ENCODE peak calls at places on chromosome 1, in four cellular contexts. One of them, this sample, is unnamed.

GRCh38 chr1:39927538-39927937 is 25.8 kb upstream of the MYCL start:
- DNase-seq in CD8-positive, alpha-beta memory T cell: no peak
- DNase-seq in prostate gland: no peak
- DNase-seq in esophagus squamous epithelium: no peak
- DNase-seq in this sample: no peak

GRCh38 chr1:49841767-49842166 is 182.0 kb downstream of the AGBL4 start:
- DNase-seq in prostate gland: no peak
- DNase-seq in esophagus squamous epithelium: no peak
- DNase-seq in CD8-positive, alpha-beta memory T cell: no peak
- DNase-seq in this sample: no peak

GRCh38 chr1:228404107-228404720 is 2.4 kb downstream of the TRIM11 start:
- DNase-seq in prostate gland: no peak
- DNase-seq in CD8-positive, alpha-beta memory T cell: no peak
- DNase-seq in esophagus squamous epithelium: no peak
- DNase-seq in this sample: no peak

GRCh38 chr1:145912128-145912641 is 2.3 kb upstream of the ITGA10 start:
- DNase-seq in CD8-positive, alpha-beta memory T cell: no peak
- DNase-seq in esophagus squamous epithelium: no peak
- DNase-seq in prostate gland: no peak
- DNase-seq in this sample: no peak

GRCh38 chr1:29554208-29554778 is 318.0 kb downstream of the PTPRU start:
- DNase-seq in esophagus squamous epithelium: no peak
- DNase-seq in prostate gland: no peak
- DNase-seq in CD8-positive, alpha-beta memory T cell: no peak
- DNase-seq in this sample: peak; percentile 18

GRCh38 chr1:1433804-1434130 is 1.7 kb upstream of the VWA1 start:
- DNase-seq in CD8-positive, alpha-beta memory T cell: no peak
- DNase-seq in prostate gland: no peak
- DNase-seq in esophagus squamous epithelium: no peak
- DNase-seq in this sample: no peak

GRCh38 chr1:113692342-113692741 is 66.9 kb downstream of the PHTF1 start:
- DNase-seq in prostate gland: no peak
- DNase-seq in esophagus squamous epithelium: no peak
- DNase-seq in CD8-positive, alpha-beta memory T cell: no peak
- DNase-seq in this sample: no peak

GRCh38 chr1:23483327-23484252 is at the start of gene ASAP3:
- DNase-seq in CD8-positive, alpha-beta memory T cell: peak; percentile 60
- DNase-seq in prostate gland: peak; percentile 45
- DNase-seq in esophagus squamous epithelium: no peak
- DNase-seq in this sample: no peak

GRCh38 chr1:241641748-241642592 is 1.8 kb upstream of the CHML start:
- DNase-seq in prostate gland: no peak
- DNase-seq in CD8-positive, alpha-beta memory T cell: no peak
- DNase-seq in esophagus squamous epithelium: no peak
- DNase-seq in this sample: no peak

GRCh38 chr1:162976628-162977027 is 92.5 kb upstream of the RGS4 start:
- DNase-seq in CD8-positive, alpha-beta memory T cell: no peak
- DNase-seq in prostate gland: no peak
- DNase-seq in esophagus squamous epithelium: no peak
- DNase-seq in this sample: no peak

GRCh38 chr1:44348046-44348628 is 6.9 kb downstream of the ERI3 start:
- DNase-seq in esophagus squamous epithelium: no peak
- DNase-seq in CD8-positive, alpha-beta memory T cell: no peak
- DNase-seq in prostate gland: no peak
- DNase-seq in this sample: no peak

GRCh38 chr1:58981392-58981791 is 197.5 kb upstream of the JUN start:
- DNase-seq in esophagus squamous epithelium: no peak
- DNase-seq in CD8-positive, alpha-beta memory T cell: no peak
- DNase-seq in prostate gland: no peak
- DNase-seq in this sample: no peak

GRCh38 chr1:192810253-192810880 is 1.5 kb downstream of the RGS2 start:
- DNase-seq in esophagus squamous epithelium: no peak
- DNase-seq in CD8-positive, alpha-beta memory T cell: no peak
- DNase-seq in prostate gland: peak; percentile 12
- DNase-seq in this sample: no peak

GRCh38 chr1:116870322-116870721 is 39.4 kb upstream of the PTGFRN start:
- DNase-seq in CD8-positive, alpha-beta memory T cell: no peak
- DNase-seq in esophagus squamous epithelium: no peak
- DNase-seq in prostate gland: no peak
- DNase-seq in this sample: no peak

GRCh38 chr1:110593905-110594304 is 12.3 kb downstream of the KCNA2 start:
- DNase-seq in prostate gland: no peak
- DNase-seq in CD8-positive, alpha-beta memory T cell: no peak
- DNase-seq in esophagus squamous epithelium: no peak
- DNase-seq in this sample: no peak

GRCh38 chr1:54247858-54248257 is 47.9 kb downstream of the MRPL37 start:
- DNase-seq in prostate gland: no peak
- DNase-seq in esophagus squamous epithelium: no peak
- DNase-seq in CD8-positive, alpha-beta memory T cell: no peak
- DNase-seq in this sample: no peak

GRCh38 chr1:240284656-240285427 is 193.2 kb downstream of the FMN2 start:
- DNase-seq in esophagus squamous epithelium: no peak
- DNase-seq in prostate gland: no peak
- DNase-seq in CD8-positive, alpha-beta memory T cell: no peak
- DNase-seq in this sample: no peak

GRCh38 chr1:156670791-156671190 is 6.4 kb downstream of the NES start:
- DNase-seq in prostate gland: no peak
- DNase-seq in CD8-positive, alpha-beta memory T cell: no peak
- DNase-seq in esophagus squamous epithelium: no peak
- DNase-seq in this sample: no peak

GRCh38 chr1:232694475-232694874 is 64.5 kb upstream of the SIPA1L2 start:
- DNase-seq in esophagus squamous epithelium: no peak
- DNase-seq in prostate gland: no peak
- DNase-seq in CD8-positive, alpha-beta memory T cell: no peak
- DNase-seq in this sample: no peak
- H3K27ac ChIP-seq in esophagus squamous epithelium: no peak overlapping the region
- H3K27ac ChIP-seq in prostate gland: no peak overlapping the region
- H3K27ac ChIP-seq in CD8-positive, alpha-beta memory T cell: no peak overlapping the region
- H3K27ac ChIP-seq in this sample: no peak overlapping the region

GRCh38 chr1:172967936-172968335 is 82.8 kb downstream of the TNFSF18 start:
- DNase-seq in esophagus squamous epithelium: no peak
- DNase-seq in CD8-positive, alpha-beta memory T cell: no peak
- DNase-seq in prostate gland: no peak
- DNase-seq in this sample: no peak

GRCh38 chr1:172964864-172965263 is 85.9 kb downstream of the TNFSF18 start:
- DNase-seq in esophagus squamous epithelium: no peak
- DNase-seq in prostate gland: no peak
- DNase-seq in CD8-positive, alpha-beta memory T cell: no peak
- DNase-seq in this sample: no peak

GRCh38 chr1:172970186-172970585 is 80.6 kb downstream of the TNFSF18 start:
- DNase-seq in esophagus squamous epithelium: no peak
- DNase-seq in CD8-positive, alpha-beta memory T cell: no peak
- DNase-seq in prostate gland: no peak
- DNase-seq in this sample: no peak

GRCh38 chr1:172969611-172970010 is 81.1 kb downstream of the TNFSF18 start:
- DNase-seq in CD8-positive, alpha-beta memory T cell: no peak
- DNase-seq in prostate gland: no peak
- DNase-seq in esophagus squamous epithelium: no peak
- DNase-seq in this sample: no peak

DNA sequence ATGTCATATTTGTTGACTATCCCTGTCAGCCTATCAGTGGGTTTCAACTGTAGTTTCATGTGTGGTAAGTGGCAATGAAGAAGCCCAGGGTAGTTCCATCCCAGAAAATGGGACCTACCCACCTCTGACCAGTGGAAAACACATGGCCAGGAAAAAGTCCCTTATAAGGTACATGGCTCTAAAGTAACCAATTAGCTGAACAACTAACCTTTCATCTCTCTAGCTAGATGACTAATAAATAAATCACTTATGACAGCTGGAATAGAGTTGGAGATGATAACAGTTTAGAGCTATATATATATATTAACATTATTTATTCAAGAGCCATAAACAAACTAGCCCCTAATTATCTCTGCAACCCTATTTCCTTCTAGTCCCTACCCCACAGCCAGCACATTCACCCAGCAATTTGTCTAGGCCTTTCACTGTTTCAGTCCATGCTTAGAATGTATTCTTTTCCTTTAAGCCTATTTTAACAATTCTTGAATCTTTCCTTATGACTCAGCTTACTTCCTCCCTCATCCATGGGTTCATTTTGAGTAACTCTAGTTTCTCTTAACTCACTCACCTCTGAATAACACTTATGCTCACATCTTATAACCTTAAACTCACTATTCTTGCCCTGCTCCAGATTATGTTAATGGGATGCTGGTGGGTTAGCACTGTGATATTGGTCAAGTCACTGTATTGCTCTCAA is 83.7 kb downstream of the TNFSF18 start:
- DNase-seq in prostate gland: no peak
- DNase-seq in esophagus squamous epithelium: no peak
- DNase-seq in CD8-positive, alpha-beta memory T cell: no peak
- DNase-seq in this sample: no peak
- H3K27ac ChIP-seq in prostate gland: no peak overlapping the region
- H3K27ac ChIP-seq in esophagus squamous epithelium: no peak overlapping the region
- H3K27ac ChIP-seq in CD8-positive, alpha-beta memory T cell: no peak overlapping the region
- H3K27ac ChIP-seq in this sample: no peak overlapping the region

GRCh38 chr1:178192686-178193085 is 98.8 kb downstream of the RASAL2 start:
- DNase-seq in prostate gland: no peak
- DNase-seq in CD8-positive, alpha-beta memory T cell: no peak
- DNase-seq in esophagus squamous epithelium: no peak
- DNase-seq in this sample: no peak
- H3K27ac ChIP-seq in prostate gland: no peak overlapping the region
- H3K27ac ChIP-seq in CD8-positive, alpha-beta memory T cell: no peak overlapping the region
- H3K27ac ChIP-seq in esophagus squamous epithelium: no peak overlapping the region
- H3K27ac ChIP-seq in this sample: no peak overlapping the region

GRCh38 chr1:153728305-153729066 is 636 bp downstream of the INTS3 start:
- DNase-seq in prostate gland: peak; percentile 17
- DNase-seq in esophagus squamous epithelium: no peak
- DNase-seq in CD8-positive, alpha-beta memory T cell: peak; percentile 7
- DNase-seq in this sample: no peak

GRCh38 chr1:153733970-153734369 is 6.1 kb downstream of the INTS3 start:
- DNase-seq in CD8-positive, alpha-beta memory T cell: no peak
- DNase-seq in esophagus squamous epithelium: no peak
- DNase-seq in prostate gland: no peak
- DNase-seq in this sample: no peak

GRCh38 chr1:153727463-153728304 is at the start of gene INTS3:
- DNase-seq in CD8-positive, alpha-beta memory T cell: peak; percentile 99
- DNase-seq in esophagus squamous epithelium: peak; percentile 98
- DNase-seq in prostate gland: peak; percentile 100
- DNase-seq in this sample: peak; percentile 99

GRCh38 chr1:153734380-153735089 is 6.7 kb downstream of the INTS3 start:
- DNase-seq in prostate gland: no peak
- DNase-seq in CD8-positive, alpha-beta memory T cell: no peak
- DNase-seq in esophagus squamous epithelium: no peak
- DNase-seq in this sample: no peak

DNA sequence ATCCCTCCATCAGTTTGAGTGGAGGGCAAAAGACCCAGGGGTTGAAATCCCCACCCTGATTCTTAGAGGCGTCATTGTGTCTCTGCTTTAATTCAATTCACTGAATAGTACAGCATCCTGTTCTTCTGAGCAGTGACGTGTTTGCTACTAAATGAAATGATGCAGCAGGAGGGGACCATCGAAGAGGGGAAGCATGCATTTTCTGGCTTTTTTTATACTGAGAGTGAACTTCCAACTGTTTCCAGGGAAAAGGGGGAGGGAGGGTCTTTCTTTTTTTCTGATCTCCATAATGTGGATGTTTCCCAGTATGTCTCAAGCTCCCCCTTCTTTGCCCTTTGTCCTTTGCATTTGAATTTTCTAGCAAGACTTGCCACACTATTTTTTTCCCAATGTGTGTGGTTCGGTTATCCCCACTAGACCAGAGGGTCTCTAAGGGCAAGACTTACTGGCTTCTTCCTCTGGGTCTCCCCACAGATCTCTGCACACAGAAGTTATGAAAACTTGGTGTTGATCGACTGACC is 2.7 kb downstream of the INTS3 start:
- DNase-seq in prostate gland: no peak
- DNase-seq in esophagus squamous epithelium: no peak
- DNase-seq in CD8-positive, alpha-beta memory T cell: no peak
- DNase-seq in this sample: no peak
- H3K27ac ChIP-seq in prostate gland: no peak overlapping the region
- H3K27ac ChIP-seq in esophagus squamous epithelium: peak overlapping the region; percentile 99
- H3K27ac ChIP-seq in CD8-positive, alpha-beta memory T cell: no peak overlapping the region
- H3K27ac ChIP-seq in this sample: peak overlapping the region; percentile 97

GRCh38 chr1:46942086-46942485 is 810 bp upstream of the CYP4A11 start:
- DNase-seq in CD8-positive, alpha-beta memory T cell: no peak
- DNase-seq in prostate gland: no peak
- DNase-seq in esophagus squamous epithelium: no peak
- DNase-seq in this sample: no peak
- H3K27ac ChIP-seq in CD8-positive, alpha-beta memory T cell: no peak overlapping the region
- H3K27ac ChIP-seq in prostate gland: no peak overlapping the region
- H3K27ac ChIP-seq in esophagus squamous epithelium: no peak overlapping the region
- H3K27ac ChIP-seq in this sample: no peak overlapping the region